ENCODE peak calls at places on chromosomes 7 and 10, in four cellular contexts. U is HepG2, J is H1, N is NT2/D1. C is an unnamed sample.

GRCh38 chr10:119355930-119356329 is 148.6 kb downstream of the GRK5 start:
- DNase-seq in J (no peak), U (no peak), N (peak), C (peak)

GRCh38 chr10:87931836-87932230 is 68.4 kb downstream of the PTEN start:
- DNase-seq in J (no peak), U (no peak), N (no peak), C (no peak)

GRCh38 chr7:43647314-43647691 is 64.4 kb downstream of the STK17A start:
- DNase-seq in J (no peak), U (no peak), N (peak), C (no peak)

GRCh38 chr10:79295593-79295992 is 51.7 kb upstream of the PPIF start:
- DNase-seq in U (no peak), N (no peak), J (no peak), C (no peak)

GRCh38 chr7:3912291-3912690 is 611.2 kb downstream of the SDK1 start:
- DNase-seq in N (no peak), J (no peak), U (no peak), C (no peak)

GRCh38 chr10:132588301-132589013 is 50.9 kb downstream of the INPP5A start:
- DNase-seq in J (no peak), U (no peak), N (no peak), C (no peak)

GRCh38 chr7:107492875-107493274 is 23.0 kb downstream of the GPR22 start:
- DNase-seq in J (no peak), U (no peak), N (no peak), C (no peak)

GRCh38 chr7:50628469-50629084 is 63.4 kb upstream of the DDC start:
- DNase-seq in N (no peak), J (no peak), U (peak), C (no peak)

GRCh38 chr7:73646785-73647724 is 20.6 kb upstream of the VPS37D start:
- DNase-seq in J (no peak), N (no peak), U (no peak), C (no peak)

GRCh38 chr10:86213148-86213547 is 153.4 kb downstream of the GRID1 start:
- DNase-seq in U (no peak), N (no peak), J (no peak), C (no peak)

GRCh38 chr7:13144622-13145021 is 457.2 kb downstream of the ARL4A start:
- DNase-seq in N (no peak), U (no peak), J (no peak), C (no peak)

GRCh38 chr10:68212721-68213352 is 19.1 kb downstream of the ATOH7 start:
- DNase-seq in N (no peak), U (peak), J (no peak), C (peak)

GRCh38 chr7:66800591-66800990 is 60.1 kb downstream of the RABGEF1 start:
- DNase-seq in J (peak), N (no peak), U (no peak), C (no peak)

GRCh38 chr10:92712016-92712889 is 22.5 kb downstream of the HHEX start:
- DNase-seq in J (no peak), N (no peak), U (no peak), C (no peak)

GRCh38 chr7:158413962-158414961 is 173.4 kb downstream of the PTPRN2 start:
- DNase-seq in J (no peak), U (no peak), N (no peak), C (no peak)

GRCh38 chr10:123882177-123882576 is 9.4 kb downstream of the CPXM2 start:
- DNase-seq in N (no peak), J (no peak), U (no peak), C (no peak)

GRCh38 chr7:2048531-2048930 is 184.2 kb downstream of the MAD1L1 start:
- DNase-seq in J (no peak), N (no peak), U (no peak), C (no peak)

GRCh38 chr10:70193391-70193844 is 23.1 kb upstream of the SAR1A start:
- DNase-seq in U (no peak), N (no peak), J (no peak), C (no peak)
- TF ChIP-seq SUZ12 in U (no peak), N (no peak), J (no peak), C (no peak)

GRCh38 chr7:100568936-100569844 is 4.5 kb downstream of the SAP25 start:
- DNase-seq in U (peak), N (peak), J (peak), C (peak)
- TF ChIP-seq SUZ12 in U (no peak), N (no peak), J (no peak), C (no peak)

GRCh38 chr10:24825551-24825950 is 101.9 kb upstream of the ARHGAP21 start:
- DNase-seq in J (no peak), N (no peak), U (no peak), C (no peak)
- TF ChIP-seq SUZ12 in J (no peak), N (no peak), U (no peak), C (no peak)

DNA sequence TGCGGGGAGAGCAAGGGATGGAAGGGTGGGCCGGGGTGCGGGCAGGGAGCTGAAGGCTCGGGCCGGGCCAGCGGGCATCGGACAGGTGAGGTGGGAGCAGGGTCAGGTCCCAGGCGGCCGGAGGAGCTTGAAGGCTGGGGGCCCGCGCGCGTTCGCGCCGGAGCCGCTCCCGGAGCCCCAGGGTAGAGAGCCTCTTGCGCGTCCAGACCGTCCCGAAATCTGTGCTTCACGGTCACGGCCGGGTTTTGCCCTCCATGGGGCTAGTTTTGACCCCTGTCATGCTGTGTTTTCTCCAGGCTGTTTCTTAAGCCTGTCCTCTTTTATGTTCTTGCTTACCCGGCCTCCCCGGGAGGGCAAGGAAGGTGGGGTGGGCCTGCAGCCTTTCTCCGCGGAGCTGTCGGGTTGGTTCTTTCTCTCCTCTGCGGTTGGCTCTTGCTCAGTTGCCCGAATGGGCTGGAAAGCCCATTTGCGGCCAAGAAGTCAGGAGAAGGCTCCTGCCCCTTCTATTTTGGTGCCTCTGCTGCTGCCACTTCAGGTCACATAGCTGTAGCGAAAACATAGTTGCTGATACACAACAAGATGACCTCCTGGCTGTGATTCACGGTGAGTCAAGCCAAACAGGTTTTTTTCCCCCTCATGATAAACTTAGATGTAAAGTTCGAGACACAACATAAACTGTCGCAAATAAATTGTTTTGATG is 650 bp downstream of the UBE2D1 start:
- DNase-seq in N (no peak), U (peak), J (no peak), C (peak)
- TF ChIP-seq SUZ12 in N (no peak), U (no peak), J (no peak), C (no peak)

DNA sequence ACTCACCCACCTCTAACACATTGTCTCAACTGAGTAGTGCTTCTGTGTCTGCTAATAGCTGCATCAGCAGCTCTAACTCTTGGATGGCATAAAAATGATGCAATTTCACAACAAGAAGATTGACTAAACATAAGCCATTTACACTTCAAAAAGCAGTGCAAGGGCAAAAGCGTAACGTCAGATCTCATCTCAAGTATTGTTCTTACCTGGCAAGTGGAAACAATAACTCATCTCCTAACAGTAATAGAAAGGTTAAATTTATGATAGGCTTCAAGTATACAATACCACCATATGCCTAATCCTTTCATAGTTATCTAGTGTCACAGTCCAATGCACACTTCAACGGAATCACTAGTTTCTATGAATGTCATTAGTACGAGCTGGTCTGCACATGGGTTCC is 14.8 kb downstream of the TPK1 start:
- DNase-seq in J (no peak), N (no peak), U (no peak), C (no peak)
- TF ChIP-seq SUZ12 in J (no peak), N (no peak), U (no peak), C (no peak)

DNA sequence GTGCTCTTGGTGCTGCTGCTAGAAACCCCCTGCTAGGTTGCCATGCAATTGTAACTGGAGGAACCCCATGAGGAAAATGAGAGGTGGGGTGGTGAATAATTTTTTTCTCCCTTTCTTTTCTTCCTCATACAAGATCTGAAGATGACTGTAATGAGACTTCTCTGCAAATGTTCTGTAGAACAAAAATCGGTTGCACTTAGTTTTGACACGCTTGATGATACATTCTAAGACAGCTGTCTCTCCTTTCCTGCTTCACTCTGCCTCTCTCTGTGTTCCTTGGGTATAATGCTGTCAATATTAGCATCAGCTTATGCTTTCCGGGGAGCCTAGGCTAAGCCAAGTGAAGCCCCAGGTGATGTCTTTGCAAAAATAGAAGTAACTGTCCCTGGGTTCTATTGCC is 721.5 kb downstream of the POM121L12 start:
- DNase-seq in U (no peak), N (no peak), J (no peak), C (no peak)
- TF ChIP-seq SUZ12 in U (no peak), N (no peak), J (no peak), C (no peak)

DNA sequence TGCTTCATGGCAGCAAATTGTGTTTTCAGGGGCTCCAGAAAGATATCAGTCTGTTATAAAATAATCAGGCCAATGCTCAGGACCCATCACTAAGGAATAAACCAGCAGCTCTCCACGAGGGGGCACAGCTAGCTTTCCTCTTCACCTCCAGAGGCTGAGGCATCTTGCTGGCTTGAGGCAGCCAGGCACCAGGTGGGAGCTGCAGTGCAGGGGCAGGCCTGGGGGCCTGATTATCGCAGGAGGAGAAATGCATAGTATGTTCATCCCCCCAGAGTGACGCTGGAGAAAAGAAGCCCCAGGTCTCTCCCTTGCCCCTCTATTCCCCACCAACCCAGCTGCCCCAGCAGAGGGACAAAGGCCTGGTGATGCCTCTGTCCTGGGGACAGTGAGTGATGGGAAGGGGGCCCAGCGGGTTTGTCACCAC is 128.3 kb upstream of the FAM20C start:
- DNase-seq in J (no peak), U (peak), N (peak), C (peak)
- TF ChIP-seq SUZ12 in J (no peak), U (no peak), N (no peak), C (no peak)